ENCODE peak calls at places on chromosomes 13 and 19, in four cellular contexts. One of them, this sample, is unnamed.
A peak's percentile ranks its signal among the peaks of the same experiment; 100 is the strongest.

GRCh38 chr13:52010890-52011689 is at the start of gene ATP7B:
- DNase-seq in left ventricle myocardium inferior: no peak
- DNase-seq in GM23338: peak; percentile 81
- DNase-seq in posterior vena cava: no peak
- DNase-seq in this sample: no peak

GRCh38 chr19:45667620-45668341 is at the start of gene GIPR:
- DNase-seq in left ventricle myocardium inferior: peak; percentile 57
- DNase-seq in posterior vena cava: no peak
- DNase-seq in GM23338: peak; percentile 77
- DNase-seq in this sample: peak; percentile 72

GRCh38 chr13:36709136-36709895 is 35.5 kb downstream of the SERTM1 start:
- DNase-seq in left ventricle myocardium inferior: no peak
- DNase-seq in posterior vena cava: no peak
- DNase-seq in GM23338: no peak
- DNase-seq in this sample: no peak

GRCh38 chr13:33624253-33624652 is 193.7 kb upstream of the RFC3 start:
- DNase-seq in GM23338: no peak
- DNase-seq in posterior vena cava: no peak
- DNase-seq in left ventricle myocardium inferior: no peak
- DNase-seq in this sample: no peak

GRCh38 chr13:109345433-109345941 is 440.9 kb downstream of the IRS2 start:
- DNase-seq in left ventricle myocardium inferior: no peak
- DNase-seq in GM23338: no peak
- DNase-seq in posterior vena cava: no peak
- DNase-seq in this sample: no peak

GRCh38 chr19:4456566-4456842 is 1.1 kb downstream of the UBXN6 start:
- DNase-seq in posterior vena cava: no peak
- DNase-seq in GM23338: no peak
- DNase-seq in left ventricle myocardium inferior: no peak
- DNase-seq in this sample: no peak

GRCh38 chr19:40147693-40148347 is 43.4 kb upstream of the MAP3K10 start:
- DNase-seq in left ventricle myocardium inferior: no peak
- DNase-seq in GM23338: peak; percentile 8
- DNase-seq in posterior vena cava: peak; percentile 65
- DNase-seq in this sample: no peak

GRCh38 chr13:21203132-21203531 is 26.7 kb downstream of the MRPL57 start:
- DNase-seq in GM23338: no peak
- DNase-seq in posterior vena cava: no peak
- DNase-seq in left ventricle myocardium inferior: no peak
- DNase-seq in this sample: no peak

GRCh38 chr19:13574933-13575332 is 68.7 kb upstream of the CACNA1A start:
- DNase-seq in GM23338: peak; percentile 67
- DNase-seq in left ventricle myocardium inferior: no peak
- DNase-seq in posterior vena cava: no peak
- DNase-seq in this sample: peak; percentile 16

GRCh38 chr13:25752957-25753540 is 298.8 kb downstream of the SHISA2 start:
- DNase-seq in posterior vena cava: peak; percentile 89
- DNase-seq in GM23338: no peak
- DNase-seq in left ventricle myocardium inferior: peak; percentile 44
- DNase-seq in this sample: no peak

GRCh38 chr19:13298565-13299481 is 148.6 kb downstream of the IER2 start:
- DNase-seq in left ventricle myocardium inferior: no peak
- DNase-seq in GM23338: peak; percentile 83
- DNase-seq in posterior vena cava: no peak
- DNase-seq in this sample: no peak

GRCh38 chr19:8208119-8208709 is 956 bp upstream of the CERS4 start:
- DNase-seq in posterior vena cava: no peak
- DNase-seq in left ventricle myocardium inferior: peak; percentile 24
- DNase-seq in GM23338: peak; percentile 69
- DNase-seq in this sample: no peak

GRCh38 chr13:21476893-21477472 is 17.9 kb upstream of the ZDHHC20 start:
- DNase-seq in posterior vena cava: peak; percentile 93
- DNase-seq in left ventricle myocardium inferior: peak; percentile 77
- DNase-seq in GM23338: peak; percentile 97
- DNase-seq in this sample: peak; percentile 76

GRCh38 chr19:14762111-14762510 is 16.2 kb downstream of the ADGRE2 start:
- DNase-seq in left ventricle myocardium inferior: no peak
- DNase-seq in posterior vena cava: peak; percentile 3
- DNase-seq in GM23338: no peak
- DNase-seq in this sample: no peak

GRCh38 chr13:112661291-112661690 is 28.5 kb upstream of the ATP11A start:
- DNase-seq in posterior vena cava: no peak
- DNase-seq in left ventricle myocardium inferior: no peak
- DNase-seq in GM23338: no peak
- DNase-seq in this sample: no peak

GRCh38 chr13:82330499-82330898 is 1551.8 kb downstream of the SLITRK1 start:
- DNase-seq in posterior vena cava: no peak
- DNase-seq in left ventricle myocardium inferior: no peak
- DNase-seq in GM23338: peak; percentile 65
- DNase-seq in this sample: no peak

GRCh38 chr19:10093295-10094186 is 7.4 kb downstream of the SHFL start:
- DNase-seq in left ventricle myocardium inferior: no peak
- DNase-seq in posterior vena cava: no peak
- DNase-seq in GM23338: peak; percentile 54
- DNase-seq in this sample: no peak

GRCh38 chr13:20258208-20258962 is 26.3 kb upstream of the GJB6 start:
- DNase-seq in posterior vena cava: no peak
- DNase-seq in GM23338: no peak
- DNase-seq in left ventricle myocardium inferior: no peak
- DNase-seq in this sample: no peak

GRCh38 chr19:12195501-12195860 is 32.6 kb downstream of the ZNF136 start:
- DNase-seq in posterior vena cava: no peak
- DNase-seq in left ventricle myocardium inferior: no peak
- DNase-seq in GM23338: peak; percentile 35
- DNase-seq in this sample: no peak

GRCh38 chr19:52270266-52270885 is 989 bp downstream of the ZNF766 start:
- DNase-seq in left ventricle myocardium inferior: no peak
- DNase-seq in posterior vena cava: no peak
- DNase-seq in GM23338: peak; percentile 35
- DNase-seq in this sample: no peak

GRCh38 chr19:50723069-50723468 is at the start of gene CLEC11A:
- DNase-seq in GM23338: peak; percentile 51
- DNase-seq in left ventricle myocardium inferior: peak; percentile 72
- DNase-seq in posterior vena cava: peak; percentile 86
- DNase-seq in this sample: no peak

GRCh38 chr13:106561551-106562170 is 6.3 kb downstream of the ARGLU1 start:
- DNase-seq in GM23338: no peak
- DNase-seq in left ventricle myocardium inferior: no peak
- DNase-seq in posterior vena cava: peak; percentile 67
- DNase-seq in this sample: no peak

GRCh38 chr19:435707-436412 is 25.0 kb downstream of the SHC2 start:
- DNase-seq in posterior vena cava: no peak
- DNase-seq in GM23338: no peak
- DNase-seq in left ventricle myocardium inferior: no peak
- DNase-seq in this sample: no peak

GRCh38 chr19:36013280-36014028 is 559 bp downstream of the ALKBH6 start:
- DNase-seq in posterior vena cava: no peak
- DNase-seq in GM23338: no peak
- DNase-seq in left ventricle myocardium inferior: no peak
- DNase-seq in this sample: no peak

GRCh38 chr13:112761701-112762689 is 72.2 kb downstream of the ATP11A start:
- DNase-seq in posterior vena cava: peak; percentile 50
- DNase-seq in left ventricle myocardium inferior: peak; percentile 49
- DNase-seq in GM23338: peak; percentile 60
- DNase-seq in this sample: no peak

GRCh38 chr19:39370735-39371134 is 20.2 kb downstream of the PAF1 start:
- DNase-seq in GM23338: no peak
- DNase-seq in left ventricle myocardium inferior: no peak
- DNase-seq in posterior vena cava: no peak
- DNase-seq in this sample: no peak

GRCh38 chr19:33402421-33403220 is 29.1 kb downstream of the CEBPG start:
- DNase-seq in posterior vena cava: peak; percentile 78
- DNase-seq in left ventricle myocardium inferior: no peak
- DNase-seq in GM23338: no peak
- DNase-seq in this sample: no peak

GRCh38 chr19:1133471-1133929 is 29.7 kb downstream of the GPX4 start:
- DNase-seq in GM23338: peak; percentile 72
- DNase-seq in posterior vena cava: no peak
- DNase-seq in left ventricle myocardium inferior: no peak
- DNase-seq in this sample: peak; percentile 34

GRCh38 chr13:107518780-107519179 is 696.6 kb downstream of the LIG4 start:
- DNase-seq in posterior vena cava: no peak
- DNase-seq in left ventricle myocardium inferior: no peak
- DNase-seq in GM23338: no peak
- DNase-seq in this sample: no peak

GRCh38 chr19:50239916-50240585 is 36.6 kb downstream of the MYH14 start:
- DNase-seq in GM23338: no peak
- DNase-seq in left ventricle myocardium inferior: no peak
- DNase-seq in posterior vena cava: no peak
- DNase-seq in this sample: no peak

GRCh38 chr13:39557285-39557955 is 45.6 kb downstream of the LHFPL6 start:
- DNase-seq in GM23338: no peak
- DNase-seq in posterior vena cava: no peak
- DNase-seq in left ventricle myocardium inferior: no peak
- DNase-seq in this sample: no peak